ENCODE peak calls at places on chromosomes 3 and 15, in seven cellular contexts. X is CD8-positive, alpha-beta T cell; G is effector memory CD4-positive, alpha-beta T cell; T is spleen; O is ovary; S is A549; C is astrocyte. N is an unnamed sample.

GRCh38 chr3:136078421-136079364 is 113.2 kb downstream of the PPP2R3A start:
- DNase-seq in S (peak; percentile 22), O (no peak), X (no peak), G (no peak), T (no peak), C (peak; percentile 16), N (no peak)

GRCh38 chr3:46471371-46471914 is 6.7 kb upstream of the LTF start:
- DNase-seq in X (no peak), C (no peak), S (no peak), O (no peak), T (no peak), G (no peak), N (no peak)

GRCh38 chr3:174403831-174404230 is 455.3 kb upstream of the NAALADL2 start:
- DNase-seq in C (no peak), T (no peak), O (no peak), G (no peak), X (no peak), S (no peak), N (no peak)

GRCh38 chr3:143970773-143971366 is 753 bp upstream of the DIPK2A start:
- DNase-seq in S (no peak), X (peak; percentile 70), C (peak; percentile 33), G (peak; percentile 41), O (peak; percentile 50), T (peak; percentile 94), N (peak; percentile 61)

GRCh38 chr15:51156957-51157356 is 62.3 kb upstream of the TNFAIP8L3 start:
- DNase-seq in G (no peak), S (no peak), X (no peak), T (no peak), O (no peak), C (no peak), N (no peak)

GRCh38 chr15:81010086-81010485 is 9.4 kb downstream of the TLNRD1 start:
- DNase-seq in C (no peak), S (no peak), O (no peak), X (no peak), T (no peak), G (no peak), N (no peak)

GRCh38 chr3:23663246-23663645 is 142.5 kb upstream of the UBE2E1 start:
- DNase-seq in G (no peak), S (no peak), X (no peak), T (no peak), O (no peak), C (no peak), N (no peak)

GRCh38 chr3:346186-346585 is 149.6 kb downstream of the CHL1 start:
- DNase-seq in C (peak; percentile 2), G (no peak), O (no peak), S (no peak), T (no peak), X (no peak), N (no peak)

GRCh38 chr3:188229726-188230125 is 75.8 kb downstream of the LPP start:
- DNase-seq in O (no peak), X (no peak), T (no peak), C (no peak), S (no peak), G (no peak), N (no peak)

DNA sequence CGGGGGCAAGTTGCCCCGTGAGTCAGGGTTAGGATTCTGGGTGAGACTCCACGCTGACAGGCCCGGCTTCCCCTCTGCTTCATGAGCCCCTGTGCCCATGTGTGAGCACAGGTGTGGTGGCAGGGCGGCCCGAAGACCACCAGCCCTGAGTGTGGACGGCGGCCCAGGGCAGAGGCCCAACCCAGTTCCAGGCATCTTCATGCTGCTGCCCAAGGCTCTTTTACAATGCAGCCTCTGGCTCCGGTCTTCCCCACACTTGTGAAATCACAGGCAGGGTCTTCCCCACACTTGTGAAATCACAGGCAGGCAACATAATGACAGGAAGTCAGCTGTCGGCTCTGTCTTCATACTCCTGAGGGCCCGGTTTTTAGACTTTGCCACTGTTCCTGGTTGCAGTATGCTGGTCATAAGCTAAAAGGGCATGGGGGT is 78.8 kb downstream of the AAGAB start:
- DNase-seq in O (no peak), T (no peak), C (no peak), X (no peak), G (no peak), S (no peak), N (peak; percentile 67)
- H3K4me1 ChIP-seq in O (peaks cover 18% of the 10 kb centered on the region), T (peaks cover 24% of the 10 kb centered on the region), C (peaks cover 54% of the 10 kb centered on the region), X (no peaks in the 10 kb centered on the region), G (peaks cover 3% of the 10 kb centered on the region), S (peaks cover 97% of the 10 kb centered on the region), N (peaks cover 18% of the 10 kb centered on the region)

DNA sequence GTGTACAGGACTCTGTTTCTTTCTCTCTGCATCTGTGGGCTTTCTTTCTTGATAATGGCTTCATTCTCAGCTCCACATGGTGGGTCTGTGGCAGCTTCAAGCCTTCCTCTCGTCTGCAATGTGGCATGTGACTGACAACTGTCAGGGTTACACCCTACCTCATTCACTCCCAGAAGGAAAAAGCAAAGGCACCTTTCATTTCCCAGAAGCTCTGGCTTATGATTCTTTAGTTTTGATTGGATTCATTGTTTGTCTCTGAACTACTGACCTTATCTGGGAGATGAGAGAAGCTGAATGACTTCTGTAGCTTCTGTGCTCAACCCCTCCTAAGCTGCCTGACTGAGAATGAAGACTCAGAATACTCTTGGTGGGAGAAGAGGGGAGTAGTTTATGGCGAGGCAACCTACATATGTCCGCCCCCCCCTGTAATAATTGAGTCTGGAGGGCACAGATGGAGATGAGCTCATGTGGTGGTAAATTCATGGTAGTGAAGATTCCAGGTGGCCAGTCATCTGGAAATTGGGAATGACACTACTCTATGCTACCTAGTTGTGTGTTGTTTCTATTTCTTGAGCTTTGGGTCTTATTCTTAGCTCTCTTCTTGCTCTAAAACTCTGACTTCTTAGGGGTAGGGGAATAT is 38.4 kb downstream of the KCNAB1 start:
- DNase-seq in G (no peak), C (no peak), S (no peak), T (no peak), O (no peak), X (no peak), N (no peak)
- H3K27ac ChIP-seq in G (no peak overlapping the region), C (no peak overlapping the region), S (no peak overlapping the region), T (no peak overlapping the region), O (no peak overlapping the region), X (no peak overlapping the region), N (no peak overlapping the region)

DNA sequence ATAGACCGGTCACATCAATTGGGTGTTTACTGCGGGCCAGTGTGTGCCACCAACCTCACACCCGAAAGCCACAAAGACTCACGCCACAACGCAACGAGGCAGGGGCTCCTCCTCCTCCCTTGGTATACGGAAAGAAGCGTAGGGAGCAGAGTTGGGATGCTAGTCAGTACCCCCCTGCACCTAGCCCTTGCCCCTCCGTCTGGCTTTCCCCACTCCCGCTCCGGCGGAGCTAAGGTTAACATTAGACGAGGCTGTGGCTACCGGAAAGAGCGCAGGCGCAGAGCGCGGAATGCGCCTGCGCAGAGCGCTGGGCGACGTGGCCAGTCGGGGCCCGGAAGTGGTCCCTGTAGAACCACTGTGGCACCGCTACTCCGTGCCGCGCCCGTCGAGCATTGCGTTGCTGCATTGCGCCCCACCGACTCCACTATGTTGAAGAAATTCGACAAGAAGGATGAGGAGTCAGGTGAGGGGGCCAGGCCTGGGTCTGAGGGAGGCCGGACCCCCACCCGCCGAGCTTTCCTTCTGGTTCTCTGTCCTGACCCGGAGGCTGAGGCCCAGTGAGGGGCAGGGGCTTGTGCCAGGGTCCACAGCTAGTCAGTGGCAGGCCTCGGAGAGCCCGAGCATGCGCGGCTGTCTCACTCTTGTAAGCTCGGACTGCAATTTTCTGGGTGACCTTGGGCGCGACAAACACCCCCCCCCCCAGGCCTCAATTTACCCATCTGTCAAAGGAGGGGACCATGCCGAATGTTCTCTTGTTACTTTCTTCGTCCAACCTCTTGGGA is at the start of gene COPG1:
- DNase-seq in C (peak; percentile 65), S (peak; percentile 83), X (peak; percentile 95), T (peak; percentile 95), O (peak; percentile 86), G (peak; percentile 77), N (peak; percentile 85)
- H3K4me1 ChIP-seq in C (peaks cover 31% of the 10 kb centered on the region), S (peaks cover 21% of the 10 kb centered on the region), X (peaks cover 31% of the 10 kb centered on the region), T (peaks cover 40% of the 10 kb centered on the region), O (peaks cover 9% of the 10 kb centered on the region), G (peaks cover 20% of the 10 kb centered on the region), N (peaks cover 56% of the 10 kb centered on the region)

DNA sequence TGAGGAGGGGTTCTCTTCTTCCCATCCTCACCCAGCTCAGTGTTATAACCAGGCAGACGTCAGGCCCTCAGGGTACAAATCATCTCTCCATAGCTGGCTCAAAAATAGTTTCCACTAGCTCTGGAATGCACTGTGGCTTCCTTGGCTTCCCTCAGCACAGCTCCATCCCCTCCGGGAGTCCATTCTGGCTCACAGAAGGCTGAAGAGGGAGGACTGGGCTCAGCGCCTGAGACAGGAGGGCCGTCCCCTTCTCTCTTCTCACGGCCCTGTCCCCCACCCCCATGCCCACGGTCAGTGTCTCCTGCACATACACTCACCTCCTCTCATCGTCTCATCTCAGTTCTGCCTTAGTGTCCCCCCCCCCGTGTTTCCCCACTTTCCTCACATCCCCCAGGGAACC is 50.1 kb downstream of the UMPS start:
- DNase-seq in O (peak; percentile 68), C (peak; percentile 93), T (no peak), G (no peak), X (no peak), S (no peak), N (no peak)
- H3K27ac ChIP-seq in O (peak overlapping the region; percentile 68), C (peak overlapping the region; percentile 83), T (peak overlapping the region; percentile 74), G (no peak overlapping the region), X (no peak overlapping the region), S (peak overlapping the region; percentile 37), N (peak overlapping the region; percentile 74)

GRCh38 chr3:127008236-127008635 is 25.3 kb downstream of the PLXNA1 start:
- DNase-seq in G (no peak), X (no peak), S (no peak), T (no peak), C (no peak), O (no peak), N (no peak)

GRCh38 chr3:127005864-127006500 is 23.1 kb downstream of the PLXNA1 start:
- DNase-seq in C (peak; percentile 48), T (no peak), G (no peak), S (no peak), O (no peak), X (no peak), N (no peak)

GRCh38 chr3:127009531-127009930 is 26.6 kb downstream of the PLXNA1 start:
- DNase-seq in T (no peak), G (no peak), O (no peak), C (no peak), X (no peak), S (no peak), N (no peak)

GRCh38 chr3:127004641-127005397 is 21.9 kb downstream of the PLXNA1 start:
- DNase-seq in X (no peak), S (no peak), C (no peak), O (no peak), G (no peak), T (no peak), N (no peak)

GRCh38 chr3:127006781-127007436 is 24.0 kb downstream of the PLXNA1 start:
- DNase-seq in S (no peak), C (peak; percentile 7), O (no peak), X (no peak), T (no peak), G (no peak), N (no peak)
- H3K4me1 ChIP-seq in S (peaks cover 5% of the 10 kb centered on the region), C (peaks cover 37% of the 10 kb centered on the region), O (peaks cover 9% of the 10 kb centered on the region), X (no peaks in the 10 kb centered on the region), T (peaks cover 14% of the 10 kb centered on the region), G (no peaks in the 10 kb centered on the region), N (peaks cover 8% of the 10 kb centered on the region)

N was measured in left lung.